ENCODE peak calls at places on chromosomes 2 and 18, in six cellular contexts. S is GM12878, I is HepG2, C is K562, Z is HCT116, L is H1. G is an unnamed sample.

GRCh38 chr2:84781942-84782716 is 98.8 kb downstream of the TRABD2A start:
- DNase-seq in S (no peak), I (no peak), C (peak), Z (peak), L (no peak), G (no peak)

GRCh38 chr18:13616525-13617035 is 109.8 kb downstream of the FAM210A start:
- DNase-seq in S (no peak), I (no peak), C (no peak), Z (no peak), L (no peak), G (no peak)

GRCh38 chr2:158953454-158953853 is 15.0 kb upstream of the TANC1 start:
- DNase-seq in S (no peak), I (no peak), C (no peak), Z (no peak), L (no peak), G (no peak)

GRCh38 chr18:49645836-49646235 is 84.0 kb downstream of the LIPG start:
- DNase-seq in S (no peak), I (no peak), C (no peak), Z (no peak), L (no peak), G (no peak)

GRCh38 chr2:160562730-160563129 is 69.1 kb upstream of the RBMS1 start:
- DNase-seq in S (no peak), I (no peak), C (no peak), Z (no peak), L (no peak), G (no peak)

GRCh38 chr2:149360106-149360505 is 29.7 kb downstream of the LYPD6 start:
- DNase-seq in S (no peak), I (no peak), C (no peak), Z (no peak), L (no peak), G (no peak)

GRCh38 chr2:84048964-84049363 is 410.1 kb downstream of the SUCLG1 start:
- DNase-seq in S (no peak), I (no peak), C (no peak), Z (no peak), L (no peak), G (no peak)

GRCh38 chr2:207121784-207122183 is 44.0 kb downstream of the KLF7 start:
- DNase-seq in S (no peak), I (no peak), C (no peak), Z (peak), L (no peak), G (no peak)

GRCh38 chr18:69996417-69996816 is 48.7 kb upstream of the CD226 start:
- DNase-seq in S (no peak), I (no peak), C (no peak), Z (no peak), L (no peak), G (no peak)

GRCh38 chr2:28583899-28584553 is 88.2 kb downstream of the PLB1 start:
- DNase-seq in S (no peak), I (peak), C (peak), Z (peak), L (peak), G (no peak)

GRCh38 chr2:106961328-106961727 is 75.4 kb upstream of the ST6GAL2 start:
- DNase-seq in S (no peak), I (no peak), C (no peak), Z (no peak), L (no peak), G (no peak)

GRCh38 chr2:29528891-29529520 is 392.4 kb downstream of the ALK start:
- DNase-seq in S (no peak), I (no peak), C (no peak), Z (no peak), L (no peak), G (no peak)

GRCh38 chr2:100822587-100823248 is 2.8 kb downstream of the NPAS2 start:
- DNase-seq in S (no peak), I (peak), C (no peak), Z (no peak), L (no peak), G (no peak)

GRCh38 chr18:79647307-79647706 is 32.3 kb upstream of the CTDP1 start:
- DNase-seq in S (no peak), I (no peak), C (no peak), Z (no peak), L (no peak), G (no peak)

GRCh38 chr2:48723125-48723524 is 32.4 kb downstream of the LHCGR start:
- DNase-seq in S (no peak), I (no peak), C (no peak), Z (no peak), L (no peak), G (no peak)

GRCh38 chr2:226788064-226788463 is 11.6 kb downstream of the IRS1 start:
- DNase-seq in S (no peak), I (no peak), C (no peak), Z (no peak), L (no peak), G (no peak)

GRCh38 chr2:226790436-226790835 is 9.2 kb downstream of the IRS1 start:
- DNase-seq in S (no peak), I (no peak), C (no peak), Z (no peak), L (no peak), G (no peak)

GRCh38 chr2:226790006-226790405 is 9.6 kb downstream of the IRS1 start:
- DNase-seq in S (no peak), I (no peak), C (no peak), Z (no peak), L (no peak), G (no peak)

GRCh38 chr2:226791056-226791486 is 8.5 kb downstream of the IRS1 start:
- DNase-seq in S (peak), I (no peak), C (no peak), Z (no peak), L (no peak), G (no peak)

DNA sequence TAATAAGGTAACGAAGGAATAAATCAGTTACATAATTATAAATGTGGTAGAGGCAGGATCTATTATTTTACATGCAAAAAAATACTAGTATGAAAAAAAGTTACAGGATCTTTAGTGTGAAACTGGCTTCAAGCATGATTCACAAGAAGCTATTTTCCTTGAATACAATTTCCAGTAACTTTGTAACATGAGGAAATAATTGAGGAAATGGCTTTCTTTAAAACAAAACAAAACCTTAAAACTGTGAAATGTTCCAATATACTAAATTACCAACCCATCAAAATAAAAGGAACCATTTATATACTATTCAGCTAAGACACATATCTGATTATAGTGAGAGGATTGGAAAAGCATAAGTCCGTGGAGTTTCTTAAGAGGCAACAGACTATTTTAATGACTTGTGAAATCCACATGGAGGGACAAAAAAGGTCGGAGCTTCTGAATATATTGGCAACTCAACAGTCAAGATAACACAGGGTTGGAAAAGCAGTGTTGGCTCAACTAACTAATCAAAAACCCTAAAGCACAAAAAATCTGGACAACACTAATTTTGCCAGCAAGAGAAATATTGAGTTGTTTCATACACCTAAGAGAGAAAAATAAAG is 10.6 kb downstream of the IRS1 start:
- DNase-seq in S (no peak), I (no peak), C (no peak), Z (no peak), L (no peak), G (no peak)
- TF ChIP-seq YY1 in S (no peak), I (no peak), C (no peak), Z (no peak), L (no peak), G (no peak)

DNA sequence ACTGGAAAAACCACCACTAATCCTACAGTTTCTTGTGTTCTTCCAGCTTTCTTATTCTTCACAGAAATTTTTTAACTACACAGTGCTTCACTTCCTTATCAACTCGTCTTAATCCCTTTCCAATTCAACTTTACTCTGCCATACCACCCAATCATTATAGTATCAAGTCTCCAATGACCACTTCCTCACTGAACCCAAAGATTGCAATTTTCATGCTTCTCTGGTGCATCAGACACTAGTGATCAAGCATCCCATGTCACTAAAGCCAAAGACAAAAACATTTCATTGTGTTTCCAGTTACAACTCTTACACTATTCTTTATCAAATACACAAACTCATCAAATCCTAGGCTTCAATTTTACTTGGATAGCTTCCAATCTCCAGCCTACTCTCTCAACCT is 9.5 kb downstream of the CHAC2 start:
- DNase-seq in S (no peak), I (no peak), C (no peak), Z (no peak), L (no peak), G (no peak)
- H3K4me3 ChIP-seq in S (no peak), I (no peak), C (no peak), Z (no peak), L (no peak), G (no peak)

GRCh38 chr2:230162981-230163380 is 56.8 kb downstream of the SP110 start:
- DNase-seq in S (no peak), I (no peak), C (peak), Z (no peak), L (no peak), G (no peak)

GRCh38 chr2:230161180-230161579 is 58.6 kb downstream of the SP110 start:
- DNase-seq in S (no peak), I (no peak), C (no peak), Z (no peak), L (no peak), G (no peak)

GRCh38 chr2:230157300-230157699 is 62.5 kb downstream of the SP110 start:
- DNase-seq in S (no peak), I (no peak), C (no peak), Z (no peak), L (no peak), G (no peak)

GRCh38 chr2:230158468-230158867 is 61.3 kb downstream of the SP110 start:
- DNase-seq in S (no peak), I (peak), C (peak), Z (no peak), L (no peak), G (no peak)

DNA sequence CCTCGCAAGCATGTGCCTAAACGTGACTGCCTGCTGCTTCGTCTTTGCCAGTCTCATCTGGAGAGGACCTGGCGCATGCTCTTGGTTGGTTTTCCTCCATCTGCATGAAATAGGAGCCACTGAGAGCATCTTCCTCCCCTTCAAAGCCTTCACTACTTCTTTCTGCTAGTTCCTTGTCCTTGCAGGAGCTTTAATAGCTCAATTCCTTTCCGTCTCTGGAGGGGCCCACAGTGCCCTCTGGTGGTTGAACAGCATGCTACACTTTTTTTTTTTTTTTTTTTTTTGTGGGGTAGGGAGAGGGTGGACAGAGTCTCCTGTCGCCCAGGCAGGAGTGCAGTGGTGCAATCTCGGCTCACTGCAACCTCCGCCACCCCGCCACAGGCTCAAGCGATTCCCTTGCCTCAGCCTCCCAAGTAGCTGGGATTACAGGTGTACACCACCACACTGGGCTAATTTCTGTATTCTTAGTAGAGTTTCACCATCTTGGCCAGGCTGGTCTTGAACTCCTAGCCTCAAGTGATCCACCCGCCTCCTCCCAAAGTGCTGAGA is 59.6 kb downstream of the SP110 start:
- DNase-seq in S (peak), I (peak), C (peak), Z (peak), L (peak), G (peak)
- TF ChIP-seq ZNF274 in S (no peak), I (no peak), C (no peak), Z (no peak), L (no peak), G (no peak)

GRCh38 chr2:20676353-20677215 is 9.6 kb downstream of the GDF7 start:
- DNase-seq in S (peak), I (peak), C (no peak), Z (no peak), L (no peak), G (no peak)
- TF ChIP-seq YY1 in S (no peak), I (peak), C (no peak), Z (no peak), L (no peak), G (no peak)

DNA sequence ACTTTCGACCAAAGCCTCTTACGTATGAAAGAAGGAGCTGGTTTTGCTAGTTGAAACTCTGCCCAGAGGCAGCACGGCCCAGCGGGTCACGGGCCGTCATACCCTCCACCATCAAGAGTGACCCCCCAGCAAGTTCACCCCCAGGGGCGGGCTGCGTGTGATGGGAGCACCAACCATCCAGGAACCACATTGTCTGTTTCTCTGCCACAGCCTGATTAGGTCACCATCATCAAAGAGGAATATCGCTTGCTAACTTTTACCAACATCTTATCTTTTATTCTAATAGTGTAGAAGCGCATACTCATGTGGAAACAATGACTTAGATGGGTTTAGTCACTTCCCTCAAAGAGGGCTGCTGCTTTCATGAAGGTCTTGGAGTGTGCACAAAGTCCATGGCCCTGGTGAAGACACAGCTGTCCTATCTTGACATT is 116.6 kb upstream of the SMIM21 start:
- DNase-seq in S (no peak), I (no peak), C (no peak), Z (peak), L (no peak), G (no peak)
- H3K4me3 ChIP-seq in S (no peak), I (no peak), C (no peak), Z (peak), L (no peak), G (no peak)

G was measured in NT2/D1.